ENCODE peak calls at places on chromosome 4, in four cellular contexts. Y is SW480, J is breast epithelium, S is transverse colon. A is an unnamed sample.

GRCh38 chr4:102792361-102792936 is 31.7 kb upstream of the MANBA start:
- DNase-seq in Y (no peak), S (no peak), J (no peak), A (no peak)

GRCh38 chr4:118587116-118587869 is 97.9 kb upstream of the METTL14 start:
- DNase-seq in Y (no peak), S (no peak), J (no peak), A (no peak)

GRCh38 chr4:168152837-168153500 is 60.6 kb downstream of the ANXA10 start:
- DNase-seq in S (no peak), J (no peak), Y (no peak), A (no peak)

GRCh38 chr4:151687021-151687640 is 73.7 kb downstream of the GATB start:
- DNase-seq in J (no peak), S (no peak), Y (no peak), A (no peak)

GRCh38 chr4:122053186-122053585 is 98.9 kb upstream of the BLTP1 start:
- DNase-seq in S (no peak), J (no peak), Y (no peak), A (no peak)

GRCh38 chr4:112348488-112349158 is 51.5 kb downstream of the ALPK1 start:
- DNase-seq in J (peak; percentile 67), S (no peak), Y (no peak), A (no peak)

GRCh38 chr4:154958121-154958520 is 177.0 kb downstream of the RBM46 start:
- DNase-seq in J (no peak), S (no peak), Y (no peak), A (no peak)

GRCh38 chr4:40193018-40193571 is 3.7 kb upstream of the RHOH start:
- DNase-seq in S (peak; percentile 51), J (peak; percentile 74), Y (no peak), A (no peak)

GRCh38 chr4:54872246-54872645 is 214.5 kb downstream of the KIT start:
- DNase-seq in S (no peak), Y (no peak), J (no peak), A (no peak)

GRCh38 chr4:100208459-100208858 is 18.2 kb upstream of the DDIT4L start:
- DNase-seq in Y (no peak), J (no peak), S (no peak), A (no peak)

GRCh38 chr4:8376361-8377102 is 64.0 kb downstream of the ACOX3 start:
- DNase-seq in J (no peak), Y (no peak), S (no peak), A (no peak)

GRCh38 chr4:53617101-53617680 is 25.9 kb upstream of the LNX1 start:
- DNase-seq in Y (no peak), S (no peak), J (no peak), A (no peak)

GRCh38 chr4:27692098-27692679 is 831.5 kb downstream of the STIM2 start:
- DNase-seq in Y (peak; percentile 32), J (no peak), S (no peak), A (peak; percentile 43)

GRCh38 chr4:170049793-170050192 is 23.6 kb upstream of the MFAP3L start:
- DNase-seq in J (no peak), Y (no peak), S (no peak), A (no peak)

GRCh38 chr4:44965446-44966095 is 239.2 kb upstream of the GNPDA2 start:
- DNase-seq in S (no peak), Y (no peak), J (no peak), A (no peak)

GRCh38 chr4:89158884-89159503 is 47.7 kb downstream of the TIGD2 start:
- DNase-seq in S (no peak), Y (peak; percentile 54), J (no peak), A (peak; percentile 19)

GRCh38 chr4:55175779-55176231 is 50.4 kb upstream of the KDR start:
- DNase-seq in Y (no peak), J (no peak), S (no peak), A (peak; percentile 90)

GRCh38 chr4:141011799-141012377 is 121.4 kb downstream of the RNF150 start:
- DNase-seq in Y (no peak), S (no peak), J (no peak), A (no peak)

GRCh38 chr4:17385403-17385802 is 126.5 kb downstream of the QDPR start:
- DNase-seq in J (no peak), Y (peak; percentile 20), S (no peak), A (peak; percentile 23)

GRCh38 chr4:145484240-145484846 is 2.7 kb downstream of the SMAD1 start:
- DNase-seq in S (no peak), J (no peak), Y (no peak), A (no peak)

GRCh38 chr4:32775049-32775448 is 2054.9 kb downstream of the PCDH7 start:
- DNase-seq in Y (peak; percentile 49), S (no peak), J (no peak), A (peak; percentile 37)

GRCh38 chr4:112550728-112551127 is 34.7 kb upstream of the NEUROG2 start:
- DNase-seq in Y (no peak), J (no peak), S (no peak), A (peak; percentile 73)

GRCh38 chr4:185227131-185227551 is 17.7 kb downstream of the SNX25 start:
- DNase-seq in J (no peak), S (no peak), Y (no peak), A (no peak)